ENCODE peak calls at places on chromosome 16, in five cellular contexts. O is IMR-90; T is C1 segment of cervical spinal cord; D is DMS153; P is stimulated activated CD4-positive, alpha-beta T cell treated with anti-CD3 and anti-CD28 coated beads, Interleukin-4, amount 100 ng/mL, for 1 hour. N is an unnamed sample.
A peak's percentile ranks its signal among the peaks of the same experiment; 100 is the strongest.

GRCh38 chr16:54178491-54178976 is 108.1 kb downstream of the IRX3 start:
- DNase-seq in O (no peak), T (no peak), D (peak; percentile 40), P (no peak), N (no peak)

GRCh38 chr16:71348262-71349085 is 10.0 kb upstream of the CALB2 start:
- DNase-seq in O (no peak), T (no peak), D (no peak), P (no peak), N (no peak)

GRCh38 chr16:68782198-68783174 is 45.4 kb downstream of the CDH1 start:
- DNase-seq in O (no peak), T (no peak), D (no peak), P (no peak), N (no peak)

GRCh38 chr16:84458606-84459516 is 45.6 kb downstream of the MEAK7 start:
- DNase-seq in O (no peak), T (no peak), D (no peak), P (no peak), N (no peak)

GRCh38 chr16:24876231-24876630 is 30.5 kb downstream of the SLC5A11 start:
- DNase-seq in O (no peak), T (no peak), D (no peak), P (no peak), N (no peak)

GRCh38 chr16:66850115-66850815 is 6.1 kb downstream of the CA7 start:
- DNase-seq in O (no peak), T (no peak), D (no peak), P (no peak), N (no peak)

GRCh38 chr16:57475711-57476339 is 10.5 kb downstream of the DOK4 start:
- DNase-seq in O (peak; percentile 33), T (no peak), D (peak; percentile 40), P (peak; percentile 73), N (no peak)

GRCh38 chr16:72291531-72291981 is 119.6 kb upstream of the PMFBP1 start:
- DNase-seq in O (peak; percentile 94), T (no peak), D (no peak), P (no peak), N (no peak)

GRCh38 chr16:51431517-51432241 is 280.6 kb upstream of the SALL1 start:
- DNase-seq in O (peak; percentile 99), T (peak; percentile 45), D (peak; percentile 14), P (no peak), N (no peak)

GRCh38 chr16:445566-445965 is 20.1 kb downstream of the RAB11FIP3 start:
- DNase-seq in O (no peak), T (no peak), D (no peak), P (no peak), N (no peak)

GRCh38 chr16:70478912-70479341 is 24.5 kb downstream of the FCSK start:
- DNase-seq in O (no peak), T (no peak), D (no peak), P (no peak), N (no peak)

GRCh38 chr16:11349599-11350276 is 4.5 kb downstream of the RMI2 start:
- DNase-seq in O (peak; percentile 92), T (peak; percentile 74), D (no peak), P (no peak), N (no peak)

GRCh38 chr16:31052131-31052530 is 18.8 kb downstream of the STX4 start:
- DNase-seq in O (peak; percentile 97), T (no peak), D (no peak), P (no peak), N (no peak)

GRCh38 chr16:4918790-4919210 is 18.1 kb downstream of the PPL start:
- DNase-seq in O (no peak), T (no peak), D (no peak), P (no peak), N (no peak)

GRCh38 chr16:1150511-1150982 is 2.4 kb upstream of the CACNA1H start:
- DNase-seq in O (peak; percentile 47), T (no peak), D (no peak), P (peak; percentile 23), N (no peak)

GRCh38 chr16:11097094-11097781 is 152.9 kb downstream of the CLEC16A start:
- DNase-seq in O (no peak), T (no peak), D (no peak), P (no peak), N (no peak)

GRCh38 chr16:50173318-50173717 is 20.2 kb downstream of the TENT4B start:
- DNase-seq in O (peak; percentile 36), T (no peak), D (no peak), P (no peak), N (no peak)

GRCh38 chr16:67988675-67989074 is 8.4 kb upstream of the DPEP3 start:
- DNase-seq in O (no peak), T (no peak), D (no peak), P (no peak), N (no peak)

GRCh38 chr16:79587897-79588296 is 12.6 kb downstream of the MAF start:
- DNase-seq in O (no peak), T (no peak), D (no peak), P (no peak), N (no peak)

GRCh38 chr16:15958703-15959348 is 9.4 kb downstream of the ABCC1 start:
- DNase-seq in O (no peak), T (no peak), D (no peak), P (no peak), N (no peak)

GRCh38 chr16:1817716-1818115 is 8.9 kb downstream of the HAGH start:
- DNase-seq in O (no peak), T (no peak), D (no peak), P (no peak), N (no peak)

GRCh38 chr16:84843149-84844048 is 23.6 kb downstream of the CRISPLD2 start:
- DNase-seq in O (no peak), T (no peak), D (no peak), P (no peak), N (no peak)

GRCh38 chr16:2450535-2450934 is 9.4 kb upstream of the TEDC2 start:
- DNase-seq in O (no peak), T (peak; percentile 81), D (no peak), P (no peak), N (peak; percentile 54)

GRCh38 chr16:76654421-76654820 is 377.2 kb downstream of the CNTNAP4 start:
- DNase-seq in O (no peak), T (no peak), D (no peak), P (no peak), N (no peak)

GRCh38 chr16:20850981-20851380 is 44.7 kb downstream of the REXO5 start:
- DNase-seq in O (peak; percentile 18), T (no peak), D (no peak), P (no peak), N (no peak)

GRCh38 chr16:78648517-78648916 is 549.1 kb downstream of the WWOX start:
- DNase-seq in O (no peak), T (no peak), D (no peak), P (no peak), N (no peak)

GRCh38 chr16:48903054-48903453 is 293.1 kb upstream of the N4BP1 start:
- DNase-seq in O (no peak), T (no peak), D (no peak), P (no peak), N (no peak)

GRCh38 chr16:72425571-72426341 is 253.8 kb upstream of the PMFBP1 start:
- DNase-seq in O (no peak), T (peak; percentile 65), D (no peak), P (no peak), N (peak; percentile 64)